ENCODE peak calls at places on chromosomes 6 and 20, in five cellular contexts. One of them, this sample, is unnamed.
A peak's percentile ranks its signal among the peaks of the same experiment; 100 is the strongest.

GRCh38 chr20:34522969-34523871 is 7.0 kb downstream of the DYNLRB1 start:
- DNase-seq in OCI-LY7: peak; percentile 79
- DNase-seq in thyroid gland: peak; percentile 33
- DNase-seq in cardiac muscle cell: peak; percentile 52
- DNase-seq in BJ: no peak
- DNase-seq in this sample: peak; percentile 60

GRCh38 chr20:31570735-31571617 is 34.1 kb upstream of the ID1 start:
- DNase-seq in OCI-LY7: no peak
- DNase-seq in thyroid gland: no peak
- DNase-seq in cardiac muscle cell: no peak
- DNase-seq in BJ: peak; percentile 54
- DNase-seq in this sample: no peak

GRCh38 chr20:11274137-11274536 is 600.3 kb upstream of the JAG1 start:
- DNase-seq in OCI-LY7: peak; percentile 9
- DNase-seq in thyroid gland: peak; percentile 49
- DNase-seq in cardiac muscle cell: peak; percentile 78
- DNase-seq in BJ: no peak
- DNase-seq in this sample: no peak

GRCh38 chr6:162467679-162468078 is 259.9 kb downstream of the PRKN start:
- DNase-seq in OCI-LY7: no peak
- DNase-seq in thyroid gland: no peak
- DNase-seq in cardiac muscle cell: no peak
- DNase-seq in BJ: no peak
- DNase-seq in this sample: no peak

GRCh38 chr6:14423955-14424354 is 306.4 kb downstream of the CD83 start:
- DNase-seq in OCI-LY7: no peak
- DNase-seq in thyroid gland: no peak
- DNase-seq in cardiac muscle cell: no peak
- DNase-seq in BJ: no peak
- DNase-seq in this sample: no peak

GRCh38 chr6:33840064-33840926 is 36.5 kb upstream of the MLN start:
- DNase-seq in OCI-LY7: no peak
- DNase-seq in thyroid gland: peak; percentile 8
- DNase-seq in cardiac muscle cell: no peak
- DNase-seq in BJ: peak; percentile 92
- DNase-seq in this sample: peak; percentile 29

GRCh38 chr6:11241793-11242201 is 9.3 kb upstream of the NEDD9 start:
- DNase-seq in OCI-LY7: no peak
- DNase-seq in thyroid gland: peak; percentile 87
- DNase-seq in cardiac muscle cell: peak; percentile 78
- DNase-seq in BJ: no peak
- DNase-seq in this sample: no peak

GRCh38 chr6:70379473-70380013 is 33.8 kb upstream of the FAM135A start:
- DNase-seq in OCI-LY7: no peak
- DNase-seq in thyroid gland: no peak
- DNase-seq in cardiac muscle cell: no peak
- DNase-seq in BJ: no peak
- DNase-seq in this sample: no peak

GRCh38 chr20:37943501-37944455 is 40.9 kb downstream of the VSTM2L start:
- DNase-seq in OCI-LY7: no peak
- DNase-seq in thyroid gland: no peak
- DNase-seq in cardiac muscle cell: no peak
- DNase-seq in BJ: no peak
- DNase-seq in this sample: no peak

GRCh38 chr6:31652925-31653724 is 664 bp upstream of the BAG6 start:
- DNase-seq in OCI-LY7: peak; percentile 97
- DNase-seq in thyroid gland: peak; percentile 91
- DNase-seq in cardiac muscle cell: peak; percentile 93
- DNase-seq in BJ: no peak
- DNase-seq in this sample: no peak

GRCh38 chr6:135779213-135779612 is 72.3 kb upstream of the PDE7B start:
- DNase-seq in OCI-LY7: no peak
- DNase-seq in thyroid gland: no peak
- DNase-seq in cardiac muscle cell: no peak
- DNase-seq in BJ: no peak
- DNase-seq in this sample: no peak

GRCh38 chr6:36688534-36689075 is 9.0 kb upstream of the RAB44 start:
- DNase-seq in OCI-LY7: no peak
- DNase-seq in thyroid gland: no peak
- DNase-seq in cardiac muscle cell: no peak
- DNase-seq in BJ: no peak
- DNase-seq in this sample: no peak

DNA sequence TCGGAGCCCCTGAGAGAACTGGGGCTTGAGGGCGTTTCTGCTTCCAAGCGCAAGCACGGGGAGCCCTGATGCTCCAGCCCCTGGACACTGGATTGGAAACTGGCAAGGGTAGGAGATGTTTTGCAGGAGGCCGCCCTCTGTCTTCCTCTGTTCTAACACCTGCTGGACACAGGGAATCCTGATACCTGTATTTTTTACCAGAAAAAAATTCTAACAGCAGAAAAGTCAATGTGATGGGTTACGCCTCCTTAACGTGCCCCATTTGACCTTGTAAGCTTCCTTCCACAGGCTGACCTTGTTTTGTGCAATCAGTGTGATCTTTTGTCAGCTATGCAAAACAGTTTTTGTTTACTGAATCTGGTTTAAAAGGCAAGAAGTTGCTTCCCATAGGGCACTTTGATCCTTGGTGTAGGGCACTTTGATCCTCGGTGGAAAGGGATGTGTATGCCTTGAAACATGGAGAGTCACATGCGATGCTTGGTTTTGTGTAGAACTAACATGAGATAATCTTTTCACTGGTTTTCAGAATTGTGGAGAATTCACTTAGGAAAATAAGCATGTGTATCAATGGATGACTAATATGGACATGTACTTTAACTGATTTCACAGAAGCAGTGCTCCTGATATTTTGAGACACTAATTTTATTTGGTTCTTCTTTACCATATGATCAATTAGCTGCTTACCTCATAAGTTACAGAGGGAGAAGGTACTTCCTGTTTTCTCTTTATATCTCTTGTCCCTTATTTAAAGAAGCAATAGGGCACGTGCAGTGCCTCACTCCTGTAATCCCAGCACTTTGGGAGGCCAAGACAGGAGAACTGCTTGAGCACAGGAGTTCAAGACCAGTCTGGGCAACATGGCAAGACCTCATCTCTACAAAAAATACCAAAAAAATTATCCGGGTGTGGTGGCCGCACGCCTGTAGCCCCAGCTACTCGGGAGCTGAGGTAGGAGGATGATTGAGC is 59.9 kb upstream of the MAP3K4 start:
- DNase-seq in OCI-LY7: no peak
- DNase-seq in thyroid gland: no peak
- DNase-seq in cardiac muscle cell: no peak
- DNase-seq in BJ: no peak
- DNase-seq in this sample: no peak
- H3K4me3 ChIP-seq in OCI-LY7: no peak overlapping the region
- H3K4me3 ChIP-seq in thyroid gland: peak overlapping the region; percentile 14
- H3K4me3 ChIP-seq in cardiac muscle cell: peak overlapping the region; percentile 45
- H3K4me3 ChIP-seq in BJ: peak overlapping the region; percentile 42
- H3K4me3 ChIP-seq in this sample: no peak overlapping the region

GRCh38 chr6:146286976-146287375 is 256.7 kb upstream of the RAB32 start:
- DNase-seq in OCI-LY7: no peak
- DNase-seq in thyroid gland: no peak
- DNase-seq in cardiac muscle cell: no peak
- DNase-seq in BJ: no peak
- DNase-seq in this sample: no peak

GRCh38 chr6:146287691-146288369 is 255.8 kb upstream of the RAB32 start:
- DNase-seq in OCI-LY7: no peak
- DNase-seq in thyroid gland: no peak
- DNase-seq in cardiac muscle cell: no peak
- DNase-seq in BJ: peak; percentile 50
- DNase-seq in this sample: no peak

GRCh38 chr6:146277142-146277541 is 248.3 kb downstream of the GRM1 start:
- DNase-seq in OCI-LY7: no peak
- DNase-seq in thyroid gland: no peak
- DNase-seq in cardiac muscle cell: no peak
- DNase-seq in BJ: no peak
- DNase-seq in this sample: no peak

GRCh38 chr6:146282837-146283236 is 254.0 kb downstream of the GRM1 start:
- DNase-seq in OCI-LY7: no peak
- DNase-seq in thyroid gland: no peak
- DNase-seq in cardiac muscle cell: no peak
- DNase-seq in BJ: no peak
- DNase-seq in this sample: no peak

DNA sequence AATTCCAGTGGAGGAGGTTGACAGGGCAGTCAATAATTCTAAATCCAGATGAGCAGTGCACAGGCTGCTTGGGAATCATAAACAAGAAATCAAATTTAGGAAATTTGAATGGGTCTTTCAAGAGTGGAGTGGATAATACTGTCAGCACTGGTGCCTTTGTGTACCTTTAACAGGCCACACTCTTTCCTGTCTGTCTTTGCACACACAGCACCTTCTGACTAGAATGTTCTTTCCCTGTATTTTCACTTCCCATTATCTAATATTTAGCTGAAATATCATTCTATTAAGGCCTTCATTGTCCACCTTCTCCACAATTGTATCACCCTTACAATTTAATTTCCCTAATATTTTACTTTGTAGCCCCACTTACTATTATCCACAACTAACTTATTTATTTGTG is 253.1 kb downstream of the GRM1 start:
- DNase-seq in OCI-LY7: no peak
- DNase-seq in thyroid gland: no peak
- DNase-seq in cardiac muscle cell: no peak
- DNase-seq in BJ: no peak
- DNase-seq in this sample: no peak
- TF ChIP-seq CTCF in OCI-LY7: no peak
- TF ChIP-seq CTCF in thyroid gland: no peak
- TF ChIP-seq CTCF in cardiac muscle cell: no peak
- TF ChIP-seq CTCF in BJ: no peak
- TF ChIP-seq CTCF in this sample: no peak

GRCh38 chr6:42367353-42368011 is 84.2 kb downstream of the TRERF1 start:
- DNase-seq in OCI-LY7: peak; percentile 79
- DNase-seq in thyroid gland: no peak
- DNase-seq in cardiac muscle cell: no peak
- DNase-seq in BJ: no peak
- DNase-seq in this sample: peak; percentile 80
- H3K4me3 ChIP-seq in OCI-LY7: peak overlapping the region; percentile 28
- H3K4me3 ChIP-seq in thyroid gland: no peak overlapping the region
- H3K4me3 ChIP-seq in cardiac muscle cell: no peak overlapping the region
- H3K4me3 ChIP-seq in BJ: no peak overlapping the region
- H3K4me3 ChIP-seq in this sample: peak overlapping the region; percentile 21

DNA sequence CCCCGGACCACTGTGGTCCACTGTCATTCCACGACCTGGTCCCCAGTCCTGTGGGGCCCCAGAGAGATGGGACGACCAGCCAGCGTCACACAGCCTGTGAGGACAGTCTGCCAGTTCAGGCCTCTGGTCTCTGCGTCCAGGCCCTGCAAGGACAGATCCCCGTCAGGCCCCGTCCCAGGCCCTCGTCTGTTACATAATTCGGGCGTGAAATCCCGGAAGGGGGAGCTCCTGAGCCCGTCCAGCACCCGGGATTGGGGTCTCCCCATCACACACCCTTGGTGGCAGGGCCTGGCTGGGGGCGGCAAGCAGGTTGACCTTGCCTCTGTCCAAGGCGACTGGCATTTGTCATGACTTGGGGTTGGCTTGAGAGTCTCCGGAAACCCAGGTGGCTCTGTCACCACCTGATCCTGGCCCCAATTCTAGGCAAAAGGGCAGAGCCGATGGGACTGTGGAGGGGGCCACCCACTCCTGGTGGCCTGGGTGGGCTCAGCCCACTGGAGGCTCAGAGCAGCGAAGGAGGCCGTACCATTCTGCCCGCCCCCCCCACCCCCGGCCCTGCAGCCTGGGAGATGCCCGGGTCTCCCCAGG is 73.8 kb upstream of the GATA5 start:
- DNase-seq in OCI-LY7: peak; percentile 7
- DNase-seq in thyroid gland: no peak
- DNase-seq in cardiac muscle cell: no peak
- DNase-seq in BJ: no peak
- DNase-seq in this sample: no peak
- TF ChIP-seq CTCF in OCI-LY7: peak; percentile 54
- TF ChIP-seq CTCF in thyroid gland: no peak
- TF ChIP-seq CTCF in cardiac muscle cell: no peak
- TF ChIP-seq CTCF in BJ: no peak
- TF ChIP-seq CTCF in this sample: peak; percentile 23